ENCODE peak calls at places on chromosomes 3 and 15, in six cellular contexts. R is HepG2, L is K562, V is A549, H is GM12878, S is H1. D is an unnamed sample.

GRCh38 chr15:60026555-60026954 is 22.4 kb downstream of the FOXB1 start:
- DNase-seq in H (no peak), V (no peak), L (no peak), S (no peak), R (no peak), D (no peak)

GRCh38 chr3:187919018-187919417 is 173.8 kb upstream of the BCL6 start:
- DNase-seq in S (no peak), R (no peak), V (no peak), L (no peak), H (peak; percentile 40), D (no peak)

GRCh38 chr3:113274959-113275556 is 63.7 kb downstream of the BOC start:
- DNase-seq in V (no peak), R (no peak), S (no peak), H (no peak), L (no peak), D (no peak)

GRCh38 chr3:18843188-18843587 is 305.1 kb upstream of the KCNH8 start:
- DNase-seq in L (no peak), H (no peak), R (no peak), S (no peak), V (no peak), D (no peak)

GRCh38 chr3:184694694-184695093 is 17.2 kb downstream of the MAGEF1 start:
- DNase-seq in R (no peak), S (no peak), L (no peak), V (no peak), H (no peak), D (no peak)

GRCh38 chr15:55999635-56000034 is 6.2 kb upstream of the NEDD4 start:
- DNase-seq in L (no peak), V (no peak), R (no peak), H (no peak), S (no peak), D (no peak)

GRCh38 chr3:146184616-146185015 is 23.6 kb upstream of the PLOD2 start:
- DNase-seq in V (peak; percentile 44), R (no peak), S (no peak), L (no peak), H (no peak), D (no peak)

GRCh38 chr3:190261740-190262139 is 60.5 kb downstream of the CLDN1 start:
- DNase-seq in R (no peak), H (no peak), L (no peak), V (no peak), S (no peak), D (no peak)

GRCh38 chr15:50267577-50267976 is 2.1 kb upstream of the HDC start:
- DNase-seq in H (no peak), R (no peak), V (no peak), S (no peak), L (no peak), D (no peak)

GRCh38 chr3:100360757-100361496 is 26.4 kb downstream of the NIT2 start:
- DNase-seq in L (no peak), V (no peak), H (no peak), S (no peak), R (no peak), D (no peak)

GRCh38 chr15:78438595-78439285 is 724 bp downstream of the IREB2 start:
- DNase-seq in S (no peak), L (peak; percentile 48), H (no peak), V (peak; percentile 31), R (peak; percentile 60), D (peak; percentile 46)

GRCh38 chr15:44719293-44719999 is 8.1 kb downstream of the B2M start:
- DNase-seq in S (no peak), H (peak; percentile 91), R (peak; percentile 29), V (no peak), L (peak; percentile 13), D (no peak)

GRCh38 chr3:29430558-29430971 is 149.7 kb downstream of the RBMS3 start:
- DNase-seq in L (no peak), H (no peak), R (no peak), S (no peak), V (peak; percentile 9), D (peak; percentile 30)

GRCh38 chr3:106610362-106610997 is 741.7 kb upstream of the CBLB start:
- DNase-seq in L (no peak), V (no peak), R (no peak), H (no peak), S (no peak), D (no peak)

GRCh38 chr3:114420072-114420471 is 126.2 kb downstream of the TIGIT start:
- DNase-seq in L (no peak), R (no peak), S (no peak), V (no peak), H (no peak), D (no peak)

GRCh38 chr3:108178676-108179075 is 43.5 kb downstream of the IFT57 start:
- DNase-seq in L (no peak), V (no peak), S (no peak), H (no peak), R (no peak), D (no peak)

GRCh38 chr3:71389911-71390573 is 193.5 kb downstream of the FOXP1 start:
- DNase-seq in L (no peak), V (peak; percentile 41), S (no peak), R (peak; percentile 39), H (no peak), D (no peak)

GRCh38 chr15:58777107-58777506 is 6.0 kb downstream of the MINDY2 start:
- DNase-seq in H (peak; percentile 21), L (no peak), S (no peak), V (no peak), R (no peak), D (no peak)

GRCh38 chr3:63762180-63762579 is 56.9 kb upstream of the C3orf49 start:
- DNase-seq in L (no peak), H (no peak), S (no peak), R (no peak), V (no peak), D (no peak)

GRCh38 chr3:194713299-194714121 is 27.8 kb downstream of the FAM43A start:
- DNase-seq in V (no peak), L (no peak), R (no peak), S (no peak), H (no peak), D (no peak)

GRCh38 chr15:54618120-54618519 is 578.6 kb downstream of the RSL24D1 start:
- DNase-seq in V (no peak), S (no peak), R (peak; percentile 78), H (no peak), L (no peak), D (no peak)

GRCh38 chr15:89359471-89360293 is 25.1 kb upstream of the POLG start:
- DNase-seq in R (no peak), H (no peak), V (no peak), L (no peak), S (peak; percentile 62), D (no peak)

GRCh38 chr3:181403876-181404660 is 307.7 kb upstream of the SOX2 start:
- DNase-seq in V (no peak), S (no peak), R (no peak), L (no peak), H (no peak), D (no peak)

GRCh38 chr15:74319138-74319460 is 48.3 kb downstream of the CYP11A1 start:
- DNase-seq in V (no peak), L (no peak), S (no peak), R (no peak), H (no peak), D (no peak)

GRCh38 chr3:101513419-101513986 is 491 bp upstream of the SENP7 start:
- DNase-seq in S (no peak), V (no peak), R (no peak), L (no peak), H (no peak), D (no peak)
- TF ChIP-seq MAX in S (no peak), V (no peak), R (no peak), L (no peak), H (no peak), D (no peak)

DNA sequence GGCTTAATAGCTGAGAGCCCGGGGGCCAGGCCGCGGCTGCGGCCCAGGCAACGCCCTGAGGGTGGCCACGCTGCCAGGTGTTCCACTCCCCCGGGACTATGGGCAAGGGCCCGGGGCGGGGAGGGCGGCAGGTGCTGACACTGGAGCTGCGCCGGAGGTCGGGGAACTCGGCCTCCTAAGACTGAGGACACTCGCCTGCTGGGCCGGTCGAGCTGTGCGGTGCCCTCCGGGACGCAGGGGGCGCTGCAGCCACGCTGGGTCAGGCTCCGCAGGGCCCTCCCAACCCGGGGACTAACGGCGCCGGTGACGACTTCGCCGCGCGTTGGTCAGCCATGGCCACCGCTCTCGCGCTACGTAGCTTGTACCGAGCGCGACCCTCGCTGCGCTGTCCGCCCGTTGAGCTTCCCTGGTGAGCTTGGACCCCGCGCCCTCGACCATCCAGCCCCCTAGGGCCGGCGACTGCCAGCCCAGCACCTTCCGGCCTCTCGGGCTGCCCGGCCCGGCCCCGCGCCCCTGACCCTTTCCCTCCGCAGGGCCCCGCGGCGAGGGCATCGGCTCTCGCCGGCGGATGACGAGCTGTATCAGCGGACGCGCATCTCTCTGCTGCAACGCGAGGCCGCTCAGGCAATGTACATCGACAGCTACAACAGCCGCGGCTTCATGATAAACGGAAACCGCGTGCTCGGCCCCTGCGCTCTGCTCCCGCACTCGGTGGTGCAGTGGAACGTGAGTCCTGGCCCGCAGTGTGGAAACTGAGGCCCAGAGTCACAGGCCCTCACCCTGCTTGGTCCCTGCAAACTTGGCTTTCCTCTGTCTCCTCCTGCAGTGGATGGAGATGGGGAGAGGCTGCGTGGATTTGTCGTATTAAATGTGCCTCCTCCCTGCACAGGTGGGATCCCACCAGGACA is at the start of gene NDUFAF3:
- DNase-seq in S (peak; percentile 98), R (peak; percentile 85), V (peak; percentile 96), H (peak; percentile 74), L (peak; percentile 80), D (peak; percentile 95)
- TF ChIP-seq EP300 in S (no peak), R (peak; percentile 8), V (no peak), H (peak; percentile 25), L (no peak), D (no peak)

GRCh38 chr3:177446160-177446559 is 248.9 kb upstream of the TBL1XR1 start:
- DNase-seq in H (no peak), R (no peak), V (no peak), S (no peak), L (no peak), D (no peak)

GRCh38 chr3:177445591-177445990 is 248.3 kb upstream of the TBL1XR1 start:
- DNase-seq in R (no peak), V (no peak), L (no peak), H (no peak), S (no peak), D (no peak)

GRCh38 chr3:177441813-177442646 is 244.7 kb upstream of the TBL1XR1 start:
- DNase-seq in R (no peak), S (no peak), L (no peak), H (peak; percentile 77), V (no peak), D (no peak)

GRCh38 chr3:177441281-177441812 is 244.1 kb upstream of the TBL1XR1 start:
- DNase-seq in H (no peak), V (no peak), S (no peak), L (no peak), R (no peak), D (no peak)

DNA sequence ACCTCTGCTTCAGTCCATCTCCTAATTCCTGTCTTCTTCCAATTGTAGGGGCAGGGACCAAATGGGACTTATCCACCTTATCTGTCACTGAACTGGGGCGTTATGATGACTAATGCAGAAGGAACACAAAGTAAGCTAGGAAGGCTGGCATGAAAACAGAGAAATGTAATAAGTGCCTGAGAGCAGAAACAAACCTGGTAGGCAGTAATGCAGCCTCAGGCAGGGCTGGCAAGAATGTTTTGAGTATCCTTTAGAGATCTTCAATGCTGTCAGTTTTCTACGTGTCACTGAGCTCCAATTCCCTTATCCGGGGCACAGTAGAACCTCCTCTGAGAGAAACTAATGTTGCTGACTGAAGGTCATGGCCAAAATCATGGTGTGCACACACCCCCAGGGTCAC is 246.2 kb upstream of the TBL1XR1 start:
- DNase-seq in R (peak; percentile 12), L (peak; percentile 11), V (no peak), S (no peak), H (no peak), D (no peak)
- TF ChIP-seq MAX in R (no peak), L (no peak), V (no peak), S (no peak), H (no peak), D (no peak)

GRCh38 chr3:171874251-171874679 is 31.1 kb downstream of the TMEM212 start:
- DNase-seq in S (no peak), H (no peak), L (no peak), V (peak; percentile 64), R (peak; percentile 5), D (no peak)
- TF ChIP-seq EP300 in S (no peak), H (no peak), L (no peak), V (no peak), R (no peak), D (peak; percentile 32)